ENCODE peak calls at places on chromosomes 4 and X, in seven cellular contexts. Z is H9, K is neuronal stem cell, Q is mesenchymal stem cell, W is H1, H is mesendoderm, P is trophoblast cell. T is an unnamed sample.

GRCh38 chr4:100075056-100075455 is 115.2 kb downstream of the DDIT4L start:
- DNase-seq in Z (no peak), K (no peak), Q (peak), W (no peak), H (no peak), P (no peak), T (no peak)

GRCh38 chrX:150429577-150429976 is 66.5 kb downstream of the MAMLD1 start:
- DNase-seq in Z (no peak), K (no peak), Q (peak), W (no peak), H (no peak), P (no peak), T (peak)

GRCh38 chr4:128766781-128767180 is 42.7 kb upstream of the JADE1 start:
- DNase-seq in Z (no peak), K (no peak), Q (no peak), W (no peak), H (no peak), P (no peak), T (no peak)

GRCh38 chrX:74426071-74426470 is 4.8 kb downstream of the SLC16A2 start:
- DNase-seq in Z (no peak), K (no peak), Q (no peak), W (no peak), H (no peak), P (no peak), T (no peak)

GRCh38 chrX:129494887-129495286 is 28.4 kb downstream of the SMARCA1 start:
- DNase-seq in Z (no peak), K (no peak), Q (no peak), W (no peak), H (no peak), P (no peak), T (no peak)

GRCh38 chr4:3833326-3833989 is 67.3 kb downstream of the ADRA2C start:
- DNase-seq in Z (no peak), K (no peak), Q (no peak), W (no peak), H (no peak), P (no peak), T (no peak)

GRCh38 chrX:136209016-136209738 is 42.0 kb downstream of the MAP7D3 start:
- DNase-seq in Z (peak), K (no peak), Q (peak), W (no peak), H (peak), P (peak), T (peak)

GRCh38 chr4:76883147-76883546 is 14.8 kb downstream of the SOWAHB start:
- DNase-seq in Z (no peak), K (no peak), Q (peak), W (no peak), H (no peak), P (peak), T (peak)

GRCh38 chrX:109773374-109773773 is 40.3 kb upstream of the ACSL4 start:
- DNase-seq in Z (no peak), K (no peak), Q (no peak), W (no peak), H (no peak), P (no peak), T (no peak)

GRCh38 chr4:92066485-92066884 is 237.3 kb upstream of the GRID2 start:
- DNase-seq in Z (no peak), K (no peak), Q (no peak), W (no peak), H (no peak), P (no peak), T (no peak)

GRCh38 chr4:23911675-23912455 is 22.0 kb upstream of the PPARGC1A start:
- DNase-seq in Z (no peak), K (no peak), Q (no peak), W (no peak), H (no peak), P (no peak), T (no peak)

GRCh38 chr4:65791111-65791806 is 121.0 kb upstream of the EPHA5 start:
- DNase-seq in Z (no peak), K (no peak), Q (no peak), W (no peak), H (no peak), P (no peak), T (no peak)

GRCh38 chr4:21699437-21699836 is 249.1 kb downstream of the KCNIP4 start:
- DNase-seq in Z (no peak), K (no peak), Q (no peak), W (no peak), H (peak), P (no peak), T (no peak)

GRCh38 chr4:72312032-72312650 is 256.9 kb downstream of the ADAMTS3 start:
- DNase-seq in Z (peak), K (peak), Q (peak), W (no peak), H (peak), P (peak), T (peak)

GRCh38 chrX:80388206-80388605 is 32.0 kb upstream of the TENT5D start:
- DNase-seq in Z (no peak), K (no peak), Q (no peak), W (no peak), H (no peak), P (no peak), T (no peak)

GRCh38 chr4:120841580-120841979 is 80.9 kb downstream of the PRDM5 start:
- DNase-seq in Z (no peak), K (no peak), Q (no peak), W (no peak), H (no peak), P (no peak), T (peak)

GRCh38 chr4:70704333-70705145 is 16.2 kb downstream of the UTP3 start:
- DNase-seq in Z (peak), K (peak), Q (peak), W (peak), H (peak), P (peak), T (peak)

GRCh38 chr4:125323547-125324100 is 8.9 kb downstream of the FAT4 start:
- DNase-seq in Z (no peak), K (no peak), Q (peak), W (no peak), H (peak), P (no peak), T (peak)

GRCh38 chr4:30619679-30620078 is 100.5 kb upstream of the PCDH7 start:
- DNase-seq in Z (no peak), K (no peak), Q (peak), W (no peak), H (no peak), P (no peak), T (no peak)

GRCh38 chrX:14354541-14354940 is 174.8 kb upstream of the GLRA2 start:
- DNase-seq in Z (no peak), K (no peak), Q (no peak), W (no peak), H (no peak), P (no peak), T (peak)

GRCh38 chr4:24730256-24731001 is 64.9 kb upstream of the SOD3 start:
- DNase-seq in Z (no peak), K (no peak), Q (no peak), W (peak), H (no peak), P (no peak), T (peak)

GRCh38 chr4:155608231-155608885 is 58.3 kb upstream of the GUCY1A1 start:
- DNase-seq in Z (no peak), K (no peak), Q (no peak), W (no peak), H (peak), P (no peak), T (peak)

GRCh38 chrX:153946910-153947769 is 2.7 kb upstream of the RENBP start:
- DNase-seq in Z (peak), K (peak), Q (peak), W (peak), H (peak), P (peak), T (peak)

GRCh38 chrX:49257074-49257790 is 7.3 kb downstream of the FOXP3 start:
- DNase-seq in Z (no peak), K (no peak), Q (no peak), W (no peak), H (no peak), P (no peak), T (no peak)

GRCh38 chr4:76016383-76016782 is 6.9 kb downstream of the CXCL10 start:
- DNase-seq in Z (peak), K (no peak), Q (no peak), W (no peak), H (peak), P (peak), T (no peak)

GRCh38 chr4:10003666-10004065 is 17.6 kb downstream of the SLC2A9 start:
- DNase-seq in Z (no peak), K (no peak), Q (no peak), W (no peak), H (no peak), P (no peak), T (no peak)

GRCh38 chr4:111266937-111267336 is 644.1 kb upstream of the PITX2 start:
- DNase-seq in Z (no peak), K (no peak), Q (no peak), W (no peak), H (no peak), P (no peak), T (no peak)

GRCh38 chr4:169582203-169582602 is 30.2 kb downstream of the NEK1 start:
- DNase-seq in Z (no peak), K (no peak), Q (no peak), W (no peak), H (no peak), P (no peak), T (no peak)

GRCh38 chr4:57023104-57023503 is 44.4 kb downstream of the POLR2B start:
- DNase-seq in Z (no peak), K (no peak), Q (peak), W (no peak), H (no peak), P (no peak), T (peak)

GRCh38 chrX:16552546-16552945 is 97.4 kb upstream of the S100G start:
- DNase-seq in Z (no peak), K (no peak), Q (no peak), W (no peak), H (no peak), P (peak), T (peak)

DNA sequence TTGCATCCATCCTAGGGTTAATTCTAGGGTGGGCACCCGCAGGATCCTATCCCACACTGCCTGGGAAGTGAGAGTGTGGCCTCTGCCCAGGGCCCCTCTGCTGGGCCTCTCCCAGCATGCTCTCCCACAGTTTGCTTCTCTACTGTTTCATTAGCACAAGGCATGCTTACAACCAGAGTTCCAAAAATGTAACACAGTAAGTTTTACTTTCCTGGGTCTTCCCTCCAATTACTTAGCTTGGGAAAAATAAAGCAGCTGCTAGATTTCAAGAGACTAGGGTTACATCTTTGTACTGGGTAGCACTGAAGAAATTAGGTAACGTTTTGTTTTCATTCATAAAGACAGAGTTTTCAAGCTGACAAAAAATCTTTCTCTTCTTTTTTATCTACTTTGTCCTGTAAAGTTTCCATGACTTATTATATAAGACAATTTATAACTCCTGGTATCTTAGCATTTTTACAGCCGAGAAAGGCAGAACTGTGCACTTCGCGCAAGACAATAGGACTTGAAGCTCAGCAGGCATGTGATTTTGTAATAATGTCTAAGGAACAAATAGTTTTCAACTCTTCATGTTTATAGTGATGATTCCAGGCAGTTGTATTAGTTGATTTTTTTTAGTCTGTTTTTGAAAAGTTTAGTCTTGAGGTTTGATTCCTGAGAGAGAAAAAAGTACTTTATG is 131.2 kb upstream of the PCDH18 start:
- DNase-seq in Z (no peak), K (no peak), Q (peak), W (no peak), H (no peak), P (no peak), T (no peak)
- H4K8ac ChIP-seq in Z (no peak), K (no peak), Q (peak), W (no peak), H (peak), P (peak), T (peak)

DNA sequence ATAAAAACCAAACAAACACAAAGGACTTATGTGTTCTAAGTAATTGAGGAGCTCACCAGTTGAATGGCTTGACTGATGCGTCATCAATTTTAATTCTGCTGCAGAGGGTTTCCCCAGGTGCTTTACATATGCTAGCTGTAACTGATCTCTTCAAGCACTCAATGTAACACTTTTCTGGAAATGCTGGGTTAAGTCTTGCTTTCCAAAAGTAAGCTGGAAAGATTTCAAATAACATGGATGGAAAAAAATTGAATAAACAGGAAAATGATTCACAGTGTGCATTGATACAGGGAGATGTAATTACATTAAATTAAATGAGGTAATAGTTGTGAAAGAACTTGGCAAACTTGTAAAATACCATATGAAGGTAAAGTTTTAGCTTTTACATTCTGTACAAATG is 186.7 kb upstream of the WDFY3 start:
- DNase-seq in Z (no peak), K (no peak), Q (no peak), W (no peak), H (no peak), P (no peak), T (no peak)
- H4K8ac ChIP-seq in Z (no peak), K (no peak), Q (no peak), W (no peak), H (no peak), P (no peak), T (no peak)

GRCh38 chrX:138874271-138874670 is 162.8 kb upstream of the FGF13 start:
- DNase-seq in Z (no peak), K (no peak), Q (no peak), W (no peak), H (no peak), P (peak), T (no peak)
- H4K8ac ChIP-seq in Z (no peak), K (no peak), Q (no peak), W (no peak), H (no peak), P (no peak), T (no peak)

GRCh38 chr4:108763981-108764380 is 1.1 kb upstream of the ETNPPL start:
- DNase-seq in Z (no peak), K (no peak), Q (no peak), W (no peak), H (no peak), P (no peak), T (no peak)

GRCh38 chr4:108766058-108766457 is 3.2 kb upstream of the ETNPPL start:
- DNase-seq in Z (no peak), K (no peak), Q (no peak), W (no peak), H (no peak), P (no peak), T (no peak)

GRCh38 chr4:108762559-108763225 is at the start of gene ETNPPL:
- DNase-seq in Z (peak), K (peak), Q (peak), W (peak), H (peak), P (peak), T (no peak)

GRCh38 chr4:108758498-108758897 is 4.4 kb downstream of the ETNPPL start:
- DNase-seq in Z (no peak), K (no peak), Q (no peak), W (peak), H (no peak), P (no peak), T (no peak)

DNA sequence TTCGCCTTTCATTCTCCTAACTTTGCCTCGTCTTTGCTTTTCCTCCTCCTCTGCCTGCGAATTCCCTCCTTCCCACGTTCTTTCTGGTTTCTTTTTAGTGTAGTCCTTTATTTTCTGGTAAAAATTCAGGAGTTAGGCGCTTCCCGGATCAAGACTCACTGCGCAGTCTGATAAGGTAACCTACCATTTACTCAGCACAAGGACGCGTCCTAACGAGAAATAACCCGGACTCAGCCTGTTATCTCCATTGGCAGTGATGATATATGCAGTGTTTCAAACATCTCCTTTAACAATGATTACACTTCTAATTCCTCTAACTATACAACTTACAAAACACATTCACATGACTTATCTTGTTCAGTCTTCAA is 357 bp upstream of the ETNPPL start:
- DNase-seq in Z (no peak), K (no peak), Q (peak), W (no peak), H (no peak), P (no peak), T (no peak)
- H4K8ac ChIP-seq in Z (no peak), K (no peak), Q (no peak), W (peak), H (no peak), P (no peak), T (no peak)

T was measured in IMR-90.